ENCODE peak calls at places on chromosomes 12 and 14, in nine cellular contexts. S is neural crest cell; C is stimulated activated CD8-positive, alpha-beta memory T cell treated with anti-CD3 and anti-CD28 coated beads, Interleukin-15, amount 100 ng/mL, for 24 hours; R is DMS153; P is PC-3; V is activated T-helper 1 cell treated with anti-CD3 and anti-CD28 coated beads, Interleukin-12 subunit alpha, Interleukin-12 subunit beta, Interleukin-2, Interleukin-4 antibody, amounts not matched to agents 30 ng/mL and 10 ng/mL and 1 ng/mL, durations not matched to agents 14 hours and 24 hours and 36 hours; M is upper lobe of right lung; L is tibial artery; U is HFFc6. K is an unnamed sample.

GRCh38 chr12:2248901-2249381 is 196.2 kb downstream of the CACNA1C start:
- DNase-seq in R (peak; percentile 75), S (no peak), M (no peak), C (no peak), U (peak; percentile 68), L (no peak), P (no peak), V (no peak), K (no peak)

GRCh38 chr12:53696285-53696654 is 20.4 kb upstream of the ATP5MC2 start:
- DNase-seq in R (peak; percentile 97), L (no peak), V (no peak), S (peak; percentile 44), M (no peak), C (no peak), U (peak; percentile 74), P (peak; percentile 92), K (no peak)

GRCh38 chr12:49553512-49554088 is 14.3 kb downstream of the MCRS1 start:
- DNase-seq in U (peak; percentile 32), S (no peak), P (peak; percentile 60), C (no peak), L (no peak), V (no peak), M (no peak), R (peak; percentile 60), K (no peak)

GRCh38 chr12:111519083-111519482 is 80.0 kb downstream of the ATXN2 start:
- DNase-seq in U (no peak), S (no peak), C (no peak), P (no peak), V (no peak), R (no peak), M (no peak), L (no peak), K (no peak)

GRCh38 chr14:54805080-54805479 is 97.5 kb downstream of the GCH1 start:
- DNase-seq in C (no peak), U (no peak), S (no peak), V (no peak), M (no peak), L (no peak), P (no peak), R (no peak), K (peak; percentile 36)

GRCh38 chr12:65568517-65568916 is 255.8 kb upstream of the HMGA2 start:
- DNase-seq in C (no peak), S (no peak), L (no peak), P (peak; percentile 87), M (no peak), R (no peak), V (no peak), U (peak; percentile 11), K (no peak)

GRCh38 chr12:95607642-95608041 is 56.4 kb upstream of the USP44 start:
- DNase-seq in U (no peak), S (no peak), L (no peak), C (no peak), P (no peak), M (no peak), V (no peak), R (peak; percentile 78), K (no peak)

GRCh38 chr12:58247633-58248032 is 306.3 kb downstream of the ATP23 start:
- DNase-seq in V (no peak), M (no peak), U (no peak), P (peak; percentile 41), L (no peak), R (no peak), C (no peak), S (no peak), K (no peak)

GRCh38 chr12:53212931-53213330 is 5.9 kb upstream of the ITGB7 start:
- DNase-seq in C (no peak), R (no peak), S (no peak), M (no peak), U (no peak), L (no peak), V (no peak), P (no peak), K (no peak)

GRCh38 chr12:106084759-106085158 is 54.0 kb downstream of the NUAK1 start:
- DNase-seq in L (no peak), C (no peak), V (no peak), R (no peak), U (no peak), M (no peak), S (no peak), P (no peak), K (no peak)

GRCh38 chr12:26831959-26832816 is 806 bp downstream of the ITPR2 start:
- DNase-seq in S (peak; percentile 40), P (peak; percentile 87), U (peak; percentile 75), V (peak; percentile 59), L (peak; percentile 82), M (peak; percentile 83), R (no peak), C (peak; percentile 17), K (peak; percentile 87)

GRCh38 chr12:56128669-56129209 is 672 bp downstream of the ESYT1 start:
- DNase-seq in S (no peak), M (no peak), V (no peak), L (peak; percentile 79), P (no peak), U (no peak), C (no peak), R (no peak), K (no peak)

GRCh38 chr14:60974070-60974469 is 6.8 kb downstream of the TRMT5 start:
- DNase-seq in M (no peak), R (no peak), C (no peak), S (no peak), L (no peak), V (no peak), P (no peak), U (no peak), K (no peak)

GRCh38 chr12:57764662-57765002 is 2.2 kb downstream of the CYP27B1 start:
- DNase-seq in L (peak; percentile 61), C (no peak), U (no peak), M (peak; percentile 72), P (peak; percentile 25), R (peak; percentile 26), S (no peak), V (no peak), K (no peak)

GRCh38 chr12:110046451-110047187 is 1.7 kb downstream of the C12orf76 start:
- DNase-seq in U (no peak), S (no peak), L (no peak), C (no peak), V (no peak), P (no peak), M (no peak), R (no peak), K (peak; percentile 66)

GRCh38 chr12:121911824-121912585 is 6.4 kb upstream of the CFAP251 start:
- DNase-seq in M (no peak), P (no peak), R (no peak), S (no peak), U (no peak), L (no peak), C (no peak), V (no peak), K (no peak)

GRCh38 chr14:59428581-59429012 is 36.6 kb downstream of the GPR135 start:
- DNase-seq in L (no peak), S (no peak), V (no peak), P (peak; percentile 54), C (no peak), R (no peak), M (no peak), U (peak; percentile 42), K (no peak)

GRCh38 chr14:81506512-81506911 is 27.1 kb downstream of the SEL1L start:
- DNase-seq in S (no peak), L (no peak), P (no peak), M (no peak), U (no peak), C (no peak), R (no peak), V (no peak), K (no peak)

GRCh38 chr14:106845286-106846087 is 1319.1 kb downstream of the TMEM121 start:
- DNase-seq in C (no peak), S (no peak), M (peak; percentile 76), R (peak; percentile 41), L (no peak), P (peak; percentile 69), U (no peak), V (no peak), K (no peak)

GRCh38 chr12:16103851-16104250 is 173.6 kb downstream of the SLC15A5 start:
- DNase-seq in V (no peak), L (no peak), S (no peak), P (no peak), R (no peak), U (no peak), M (no peak), C (no peak), K (no peak)

GRCh38 chr14:26841920-26842741 is 244.3 kb upstream of the NOVA1 start:
- DNase-seq in L (peak; percentile 77), P (peak; percentile 98), V (no peak), R (no peak), M (no peak), C (no peak), S (no peak), U (peak; percentile 39), K (no peak)

GRCh38 chr12:10829994-10830393 is 3.8 kb upstream of the TAS2R10 start:
- DNase-seq in M (no peak), R (no peak), P (no peak), V (no peak), U (no peak), C (no peak), S (no peak), L (no peak), K (no peak)

GRCh38 chr12:81992461-81992860 is 233.3 kb upstream of the PPFIA2 start:
- DNase-seq in C (no peak), V (peak; percentile 1), U (no peak), L (no peak), P (no peak), S (no peak), R (no peak), M (no peak), K (no peak)

GRCh38 chr12:8493084-8493483 is 20.2 kb upstream of the CLEC4D start:
- DNase-seq in U (no peak), C (no peak), S (no peak), M (no peak), R (no peak), V (peak; percentile 42), L (no peak), P (no peak), K (no peak)

GRCh38 chr12:81077686-81078441 is at the start of gene ACSS3:
- DNase-seq in P (no peak), V (no peak), L (peak; percentile 71), S (peak; percentile 47), U (peak; percentile 0), C (no peak), R (no peak), M (peak; percentile 84), K (peak; percentile 84)

GRCh38 chr14:49206832-49207231 is 379.3 kb downstream of the RPS29 start:
- DNase-seq in L (no peak), U (no peak), P (no peak), V (no peak), M (no peak), C (no peak), R (no peak), S (no peak), K (no peak)

GRCh38 chr14:76077340-76077739 is 74.4 kb upstream of the GPATCH2L start:
- DNase-seq in C (no peak), V (no peak), R (no peak), U (no peak), S (no peak), M (no peak), L (no peak), P (no peak), K (no peak)

GRCh38 chr14:88993946-88994345 is 169.5 kb downstream of the TTC8 start:
- DNase-seq in U (peak; percentile 22), M (no peak), S (no peak), L (no peak), V (no peak), C (no peak), P (peak; percentile 89), R (no peak), K (no peak)

GRCh38 chr14:32590157-32590556 is 261.1 kb downstream of the AKAP6 start:
- DNase-seq in U (no peak), P (no peak), V (no peak), R (no peak), M (no peak), L (no peak), C (no peak), S (no peak), K (no peak)

GRCh38 chr12:78641837-78642423 is 222.6 kb upstream of the SYT1 start:
- DNase-seq in R (no peak), U (peak; percentile 5), C (no peak), V (no peak), L (no peak), P (peak; percentile 40), S (no peak), M (no peak), K (no peak)

GRCh38 chr12:42804928-42805327 is 215.4 kb upstream of the PRICKLE1 start:
- DNase-seq in V (no peak), L (no peak), S (no peak), U (no peak), C (no peak), M (no peak), P (peak; percentile 11), R (no peak), K (no peak)